ENCODE peak calls at places on chromosomes 1 and 21, in ten cellular contexts. C is body of pancreas, Z is ovary, L is upper lobe of right lung, X is heart left ventricle, S is kidney, R is endothelial cell, G is WTC11, W is cardiac fibroblast, E is AG09309. F is an unnamed sample.

GRCh38 chr1:243718893-243719292 is 131.2 kb downstream of the AKT3 start:
- DNase-seq in C (no peak), Z (no peak), L (no peak), X (no peak), S (no peak), R (no peak), G (no peak), W (peak), E (peak), F (no peak)

GRCh38 chr1:198258491-198258890 is 101.7 kb downstream of the NEK7 start:
- DNase-seq in C (no peak), Z (no peak), L (no peak), X (no peak), S (no peak), R (no peak), G (no peak), W (peak), E (peak), F (no peak)

GRCh38 chr1:100584761-100585745 is 47.1 kb downstream of the GPR88 start:
- DNase-seq in C (no peak), Z (no peak), L (no peak), X (no peak), S (no peak), R (no peak), G (no peak), W (peak), E (no peak), F (no peak)

GRCh38 chr1:95888877-95889799 is 655.1 kb downstream of the RWDD3 start:
- DNase-seq in C (no peak), Z (no peak), L (no peak), X (no peak), S (no peak), R (no peak), G (no peak), W (no peak), E (no peak), F (no peak)

GRCh38 chr21:31103163-31103562 is 64.9 kb upstream of the KRTAP19-8 start:
- DNase-seq in C (no peak), Z (no peak), L (no peak), X (no peak), S (no peak), R (no peak), G (no peak), W (no peak), E (no peak), F (no peak)

GRCh38 chr1:208207388-208208131 is 36.6 kb downstream of the PLXNA2 start:
- DNase-seq in C (peak), Z (no peak), L (peak), X (peak), S (no peak), R (no peak), G (no peak), W (peak), E (peak), F (peak)

GRCh38 chr1:232764458-232765231 is 40.6 kb upstream of the MAP10 start:
- DNase-seq in C (peak), Z (no peak), L (no peak), X (no peak), S (no peak), R (no peak), G (no peak), W (no peak), E (no peak), F (no peak)

GRCh38 chr1:163875214-163875926 is 553.6 kb downstream of the NUF2 start:
- DNase-seq in C (peak), Z (no peak), L (no peak), X (peak), S (peak), R (no peak), G (no peak), W (peak), E (peak), F (no peak)

GRCh38 chr1:169105434-169106094 is 926 bp upstream of the ATP1B1 start:
- DNase-seq in C (peak), Z (peak), L (peak), X (peak), S (peak), R (peak), G (peak), W (no peak), E (no peak), F (peak)
- TF ChIP-seq CTCF in C (no peak), Z (no peak), L (no peak), X (no peak), S (no peak), R (no peak), G (no peak), W (no peak), E (no peak), F (no peak)

GRCh38 chr1:48470506-48470905 is 1.5 kb downstream of the SPATA6 start:
- DNase-seq in C (peak), Z (peak), L (no peak), X (peak), S (peak), R (peak), G (peak), W (peak), E (no peak), F (peak)
- TF ChIP-seq CTCF in C (no peak), Z (no peak), L (no peak), X (no peak), S (no peak), R (no peak), G (no peak), W (no peak), E (no peak), F (no peak)

GRCh38 chr21:18384771-18385170 is 18.8 kb downstream of the TMPRSS15 start:
- DNase-seq in C (no peak), Z (no peak), L (no peak), X (no peak), S (no peak), R (no peak), G (no peak), W (peak), E (no peak), F (no peak)

GRCh38 chr21:18382141-18382540 is 21.4 kb downstream of the TMPRSS15 start:
- DNase-seq in C (no peak), Z (no peak), L (no peak), X (no peak), S (no peak), R (no peak), G (no peak), W (no peak), E (no peak), F (no peak)

GRCh38 chr21:18387994-18388393 is 15.6 kb downstream of the TMPRSS15 start:
- DNase-seq in C (no peak), Z (no peak), L (no peak), X (no peak), S (no peak), R (no peak), G (no peak), W (no peak), E (no peak), F (no peak)
- TF ChIP-seq CTCF in C (no peak), Z (no peak), L (no peak), X (no peak), S (no peak), R (no peak), G (no peak), W (no peak), E (no peak), F (no peak)

GRCh38 chr1:190376067-190376466 is 101.6 kb downstream of the BRINP3 start:
- DNase-seq in C (no peak), Z (no peak), L (no peak), X (no peak), S (no peak), R (no peak), G (no peak), W (no peak), E (no peak), F (no peak)

GRCh38 chr1:190377294-190377693 is 100.4 kb downstream of the BRINP3 start:
- DNase-seq in C (no peak), Z (no peak), L (no peak), X (no peak), S (no peak), R (no peak), G (no peak), W (no peak), E (no peak), F (no peak)

GRCh38 chr1:190373705-190374336 is 103.8 kb downstream of the BRINP3 start:
- DNase-seq in C (no peak), Z (no peak), L (no peak), X (no peak), S (no peak), R (peak), G (no peak), W (peak), E (no peak), F (no peak)
- TF ChIP-seq CTCF in C (peak), Z (no peak), L (peak), X (no peak), S (peak), R (peak), G (peak), W (peak), E (no peak), F (no peak)

GRCh38 chr1:226846801-226847200 is 23.6 kb upstream of the PSEN2 start:
- DNase-seq in C (no peak), Z (no peak), L (no peak), X (no peak), S (no peak), R (no peak), G (no peak), W (no peak), E (no peak), F (no peak)

GRCh38 chr1:226845624-226846023 is 24.8 kb upstream of the PSEN2 start:
- DNase-seq in C (no peak), Z (no peak), L (no peak), X (no peak), S (no peak), R (no peak), G (no peak), W (no peak), E (no peak), F (no peak)
- TF ChIP-seq CTCF in C (no peak), Z (no peak), L (no peak), X (no peak), S (no peak), R (no peak), G (no peak), W (no peak), E (no peak), F (no peak)

DNA sequence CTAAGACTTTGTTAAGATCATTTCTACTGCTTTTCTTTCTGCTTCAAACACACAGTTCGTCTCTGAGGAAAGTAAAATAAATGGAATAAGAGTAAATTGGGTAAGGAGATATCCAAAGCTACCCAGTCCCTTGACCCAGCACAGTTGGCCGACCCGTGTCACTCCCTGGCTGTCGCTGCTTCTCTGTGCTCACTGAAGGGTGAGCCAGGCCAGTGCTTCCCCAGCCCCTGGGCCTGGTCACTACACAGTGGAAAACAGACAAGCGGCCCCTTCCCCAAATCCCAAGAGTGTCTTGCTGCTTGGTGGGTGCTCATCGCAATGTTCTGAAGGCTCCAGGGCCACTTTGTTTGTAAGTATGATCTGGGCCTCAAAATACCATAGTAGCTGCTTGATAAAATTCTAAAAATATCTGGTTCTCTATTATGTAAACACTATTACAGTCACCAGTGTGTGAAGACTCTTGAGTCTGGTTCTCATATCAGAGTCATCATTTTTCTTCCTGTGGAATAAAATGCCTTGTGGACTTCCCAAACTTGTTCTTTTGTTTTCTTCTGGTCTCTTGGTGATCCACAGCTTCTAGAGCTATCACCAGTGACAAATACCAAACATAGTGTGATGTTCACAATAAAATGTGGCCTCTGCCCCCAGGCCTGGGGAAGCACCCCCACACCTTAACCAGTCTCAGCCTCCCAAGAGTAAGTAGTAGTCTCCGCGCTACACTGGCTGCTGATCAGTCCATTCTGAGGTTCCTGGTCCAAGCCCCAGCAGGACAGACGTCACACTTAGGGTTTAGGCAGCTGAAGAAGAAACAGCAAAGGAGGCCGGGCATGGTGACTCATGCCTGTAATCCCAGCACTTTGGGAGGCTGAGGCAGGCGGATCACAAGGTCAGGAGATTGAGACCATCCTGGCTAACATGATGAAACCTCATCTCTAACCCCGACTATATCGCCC is 106.2 kb downstream of the DHRS3 start:
- DNase-seq in C (no peak), Z (no peak), L (no peak), X (no peak), S (no peak), R (no peak), G (no peak), W (peak), E (no peak), F (no peak)
- TF ChIP-seq CTCF in C (no peak), Z (no peak), L (no peak), X (no peak), S (no peak), R (no peak), G (no peak), W (no peak), E (no peak), F (no peak)

GRCh38 chr1:38137164-38137563 is 90.6 kb upstream of the POU3F1 start:
- DNase-seq in C (no peak), Z (no peak), L (no peak), X (no peak), S (no peak), R (no peak), G (no peak), W (no peak), E (no peak), F (no peak)

GRCh38 chr1:38138498-38139233 is 92.1 kb upstream of the POU3F1 start:
- DNase-seq in C (peak), Z (peak), L (peak), X (peak), S (peak), R (no peak), G (no peak), W (peak), E (peak), F (peak)

GRCh38 chr1:38142606-38143005 is 96.0 kb upstream of the POU3F1 start:
- DNase-seq in C (peak), Z (no peak), L (no peak), X (no peak), S (no peak), R (no peak), G (no peak), W (no peak), E (no peak), F (no peak)

GRCh38 chr1:38141483-38141882 is 94.9 kb upstream of the POU3F1 start:
- DNase-seq in C (no peak), Z (no peak), L (no peak), X (no peak), S (no peak), R (no peak), G (no peak), W (no peak), E (no peak), F (no peak)

DNA sequence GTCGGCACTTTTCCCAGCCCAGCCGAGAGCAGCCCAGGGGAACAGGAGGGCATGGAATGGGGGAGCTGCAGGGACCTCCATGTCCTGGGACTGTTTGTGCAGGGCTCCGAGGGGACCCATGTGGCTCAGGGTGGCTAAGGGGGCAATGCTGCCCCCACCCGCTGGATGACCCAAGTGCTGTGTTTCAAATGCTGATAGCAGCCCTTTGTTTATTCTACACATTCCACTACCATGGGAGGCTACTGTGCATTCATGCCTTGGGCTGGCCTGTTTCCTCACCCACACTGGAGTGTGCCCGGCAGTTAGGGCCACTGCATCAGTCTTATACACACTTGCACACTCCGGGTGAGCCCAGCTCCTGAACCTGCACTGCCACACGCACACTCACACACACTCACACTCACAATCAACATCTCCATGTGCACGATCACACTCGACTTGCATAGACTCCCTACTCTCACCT is 93.5 kb upstream of the POU3F1 start:
- DNase-seq in C (peak), Z (no peak), L (no peak), X (no peak), S (no peak), R (no peak), G (peak), W (no peak), E (no peak), F (no peak)
- TF ChIP-seq CTCF in C (no peak), Z (no peak), L (no peak), X (no peak), S (no peak), R (no peak), G (no peak), W (no peak), E (no peak), F (no peak)

GRCh38 chr1:32198237-32199042 is 2.0 kb upstream of the CCDC28B start:
- DNase-seq in C (no peak), Z (no peak), L (no peak), X (no peak), S (peak), R (no peak), G (no peak), W (no peak), E (no peak), F (no peak)

GRCh38 chr1:32199043-32199716 is 1.2 kb upstream of the CCDC28B start:
- DNase-seq in C (no peak), Z (no peak), L (no peak), X (no peak), S (peak), R (no peak), G (no peak), W (no peak), E (no peak), F (no peak)

GRCh38 chr1:32197074-32197473 is 3.3 kb upstream of the CCDC28B start:
- DNase-seq in C (no peak), Z (no peak), L (no peak), X (no peak), S (peak), R (no peak), G (no peak), W (no peak), E (no peak), F (no peak)

GRCh38 chr1:32195972-32196823 is 4.2 kb upstream of the CCDC28B start:
- DNase-seq in C (no peak), Z (no peak), L (no peak), X (no peak), S (peak), R (no peak), G (no peak), W (no peak), E (no peak), F (no peak)

GRCh38 chr1:32197837-32198236 is 2.6 kb upstream of the CCDC28B start:
- DNase-seq in C (no peak), Z (no peak), L (no peak), X (no peak), S (peak), R (no peak), G (no peak), W (no peak), E (no peak), F (no peak)
- TF ChIP-seq CTCF in C (no peak), Z (no peak), L (no peak), X (no peak), S (no peak), R (no peak), G (no peak), W (no peak), E (no peak), F (no peak)